ENCODE peak calls at places on chromosomes 5 and 9, in ten cellular contexts. One of them, this sample, is unnamed.

GRCh38 chr9:3875371-3876132 is 349.8 kb upstream of the RFX3 start:
- DNase-seq in activated B cell treated with CpG ODN at 0.5 μM for 24 hours: no peak
- DNase-seq in Peyer's patch: no peak
- DNase-seq in fibroblast of the aortic adventitia: peak; percentile 93
- DNase-seq in thyroid gland: no peak
- DNase-seq in nephron progenitor cell: no peak
- DNase-seq in sigmoid colon: no peak
- DNase-seq in upper lobe of right lung: no peak
- DNase-seq in pancreas: no peak
- DNase-seq in cardiac fibroblast: peak; percentile 96
- DNase-seq in this sample: no peak

GRCh38 chr9:127185931-127186781 is 63.7 kb upstream of the ANGPTL2 start:
- DNase-seq in activated B cell treated with CpG ODN at 0.5 μM for 24 hours: no peak
- DNase-seq in Peyer's patch: peak; percentile 77
- DNase-seq in fibroblast of the aortic adventitia: peak; percentile 99
- DNase-seq in thyroid gland: peak; percentile 81
- DNase-seq in nephron progenitor cell: no peak
- DNase-seq in sigmoid colon: peak; percentile 95
- DNase-seq in upper lobe of right lung: peak; percentile 74
- DNase-seq in pancreas: no peak
- DNase-seq in cardiac fibroblast: peak; percentile 90
- DNase-seq in this sample: peak; percentile 48

GRCh38 chr5:126422994-126423788 is at the start of gene GRAMD2B:
- DNase-seq in activated B cell treated with CpG ODN at 0.5 μM for 24 hours: peak; percentile 53
- DNase-seq in Peyer's patch: peak; percentile 82
- DNase-seq in fibroblast of the aortic adventitia: peak; percentile 88
- DNase-seq in thyroid gland: peak; percentile 94
- DNase-seq in nephron progenitor cell: peak; percentile 76
- DNase-seq in sigmoid colon: peak; percentile 94
- DNase-seq in upper lobe of right lung: peak; percentile 92
- DNase-seq in pancreas: peak; percentile 87
- DNase-seq in cardiac fibroblast: peak; percentile 91
- DNase-seq in this sample: peak; percentile 41

GRCh38 chr5:132073231-132074013 is at the start of gene CSF2:
- DNase-seq in activated B cell treated with CpG ODN at 0.5 μM for 24 hours: no peak
- DNase-seq in Peyer's patch: no peak
- DNase-seq in fibroblast of the aortic adventitia: peak; percentile 16
- DNase-seq in thyroid gland: no peak
- DNase-seq in nephron progenitor cell: no peak
- DNase-seq in sigmoid colon: no peak
- DNase-seq in upper lobe of right lung: peak; percentile 64
- DNase-seq in pancreas: no peak
- DNase-seq in cardiac fibroblast: peak; percentile 62
- DNase-seq in this sample: no peak

GRCh38 chr5:64207978-64208377 is 42.3 kb downstream of the RNF180 start:
- DNase-seq in activated B cell treated with CpG ODN at 0.5 μM for 24 hours: no peak
- DNase-seq in Peyer's patch: no peak
- DNase-seq in fibroblast of the aortic adventitia: peak; percentile 52
- DNase-seq in thyroid gland: no peak
- DNase-seq in nephron progenitor cell: no peak
- DNase-seq in sigmoid colon: no peak
- DNase-seq in upper lobe of right lung: no peak
- DNase-seq in pancreas: no peak
- DNase-seq in cardiac fibroblast: peak; percentile 57
- DNase-seq in this sample: no peak

GRCh38 chr5:1410156-1411014 is 34.9 kb downstream of the SLC6A3 start:
- DNase-seq in activated B cell treated with CpG ODN at 0.5 μM for 24 hours: no peak
- DNase-seq in Peyer's patch: peak; percentile 13
- DNase-seq in fibroblast of the aortic adventitia: no peak
- DNase-seq in thyroid gland: no peak
- DNase-seq in nephron progenitor cell: no peak
- DNase-seq in sigmoid colon: peak; percentile 35
- DNase-seq in upper lobe of right lung: peak; percentile 40
- DNase-seq in pancreas: peak; percentile 32
- DNase-seq in cardiac fibroblast: no peak
- DNase-seq in this sample: no peak

GRCh38 chr5:27854243-27854852 is 816.0 kb upstream of the CDH9 start:
- DNase-seq in activated B cell treated with CpG ODN at 0.5 μM for 24 hours: no peak
- DNase-seq in Peyer's patch: no peak
- DNase-seq in fibroblast of the aortic adventitia: no peak
- DNase-seq in thyroid gland: no peak
- DNase-seq in nephron progenitor cell: no peak
- DNase-seq in sigmoid colon: no peak
- DNase-seq in upper lobe of right lung: no peak
- DNase-seq in pancreas: no peak
- DNase-seq in cardiac fibroblast: no peak
- DNase-seq in this sample: no peak

GRCh38 chr9:78167356-78167755 is 68.5 kb upstream of the CEP78 start:
- DNase-seq in activated B cell treated with CpG ODN at 0.5 μM for 24 hours: no peak
- DNase-seq in Peyer's patch: no peak
- DNase-seq in fibroblast of the aortic adventitia: no peak
- DNase-seq in thyroid gland: peak; percentile 50
- DNase-seq in nephron progenitor cell: peak; percentile 11
- DNase-seq in sigmoid colon: no peak
- DNase-seq in upper lobe of right lung: no peak
- DNase-seq in pancreas: no peak
- DNase-seq in cardiac fibroblast: no peak
- DNase-seq in this sample: no peak

GRCh38 chr9:35487066-35487465 is 2.8 kb upstream of the RUSC2 start:
- DNase-seq in activated B cell treated with CpG ODN at 0.5 μM for 24 hours: no peak
- DNase-seq in Peyer's patch: no peak
- DNase-seq in fibroblast of the aortic adventitia: no peak
- DNase-seq in thyroid gland: no peak
- DNase-seq in nephron progenitor cell: no peak
- DNase-seq in sigmoid colon: no peak
- DNase-seq in upper lobe of right lung: no peak
- DNase-seq in pancreas: no peak
- DNase-seq in cardiac fibroblast: no peak
- DNase-seq in this sample: no peak

GRCh38 chr5:139635606-139636206 is 12.4 kb upstream of the CXXC5 start:
- DNase-seq in activated B cell treated with CpG ODN at 0.5 μM for 24 hours: peak; percentile 44
- DNase-seq in Peyer's patch: peak; percentile 87
- DNase-seq in fibroblast of the aortic adventitia: peak; percentile 99
- DNase-seq in thyroid gland: peak; percentile 96
- DNase-seq in nephron progenitor cell: no peak
- DNase-seq in sigmoid colon: peak; percentile 92
- DNase-seq in upper lobe of right lung: peak; percentile 89
- DNase-seq in pancreas: peak; percentile 71
- DNase-seq in cardiac fibroblast: peak; percentile 96
- DNase-seq in this sample: no peak

GRCh38 chr9:34546834-34547827 is 24.3 kb upstream of the ENHO start:
- DNase-seq in activated B cell treated with CpG ODN at 0.5 μM for 24 hours: no peak
- DNase-seq in Peyer's patch: peak; percentile 73
- DNase-seq in fibroblast of the aortic adventitia: peak; percentile 74
- DNase-seq in thyroid gland: peak; percentile 51
- DNase-seq in nephron progenitor cell: peak; percentile 82
- DNase-seq in sigmoid colon: peak; percentile 78
- DNase-seq in upper lobe of right lung: peak; percentile 77
- DNase-seq in pancreas: peak; percentile 74
- DNase-seq in cardiac fibroblast: peak; percentile 87
- DNase-seq in this sample: peak; percentile 71

GRCh38 chr9:124506931-124507879 is at the start of gene NR5A1:
- DNase-seq in activated B cell treated with CpG ODN at 0.5 μM for 24 hours: no peak
- DNase-seq in Peyer's patch: no peak
- DNase-seq in fibroblast of the aortic adventitia: no peak
- DNase-seq in thyroid gland: no peak
- DNase-seq in nephron progenitor cell: no peak
- DNase-seq in sigmoid colon: no peak
- DNase-seq in upper lobe of right lung: no peak
- DNase-seq in pancreas: peak; percentile 48
- DNase-seq in cardiac fibroblast: no peak
- DNase-seq in this sample: no peak

GRCh38 chr5:143345671-143346440 is 57.6 kb downstream of the NR3C1 start:
- DNase-seq in activated B cell treated with CpG ODN at 0.5 μM for 24 hours: no peak
- DNase-seq in Peyer's patch: no peak
- DNase-seq in fibroblast of the aortic adventitia: no peak
- DNase-seq in thyroid gland: no peak
- DNase-seq in nephron progenitor cell: no peak
- DNase-seq in sigmoid colon: no peak
- DNase-seq in upper lobe of right lung: no peak
- DNase-seq in pancreas: no peak
- DNase-seq in cardiac fibroblast: no peak
- DNase-seq in this sample: no peak

GRCh38 chr5:93579561-93580386 is 1.2 kb downstream of the NR2F1-AS1 start:
- DNase-seq in activated B cell treated with CpG ODN at 0.5 μM for 24 hours: no peak
- DNase-seq in Peyer's patch: no peak
- DNase-seq in fibroblast of the aortic adventitia: peak; percentile 49
- DNase-seq in thyroid gland: peak; percentile 49
- DNase-seq in nephron progenitor cell: peak; percentile 64
- DNase-seq in sigmoid colon: peak; percentile 72
- DNase-seq in upper lobe of right lung: no peak
- DNase-seq in pancreas: peak; percentile 77
- DNase-seq in cardiac fibroblast: peak; percentile 60
- DNase-seq in this sample: peak; percentile 56

GRCh38 chr9:130296783-130297055 is 31.2 kb downstream of the HMCN2 start:
- DNase-seq in activated B cell treated with CpG ODN at 0.5 μM for 24 hours: no peak
- DNase-seq in Peyer's patch: no peak
- DNase-seq in fibroblast of the aortic adventitia: no peak
- DNase-seq in thyroid gland: no peak
- DNase-seq in nephron progenitor cell: no peak
- DNase-seq in sigmoid colon: no peak
- DNase-seq in upper lobe of right lung: no peak
- DNase-seq in pancreas: no peak
- DNase-seq in cardiac fibroblast: no peak
- DNase-seq in this sample: no peak

GRCh38 chr5:151023651-151024050 is 3.3 kb downstream of the GPX3 start:
- DNase-seq in activated B cell treated with CpG ODN at 0.5 μM for 24 hours: no peak
- DNase-seq in Peyer's patch: peak; percentile 73
- DNase-seq in fibroblast of the aortic adventitia: peak; percentile 91
- DNase-seq in thyroid gland: peak; percentile 39
- DNase-seq in nephron progenitor cell: no peak
- DNase-seq in sigmoid colon: peak; percentile 79
- DNase-seq in upper lobe of right lung: peak; percentile 72
- DNase-seq in pancreas: no peak
- DNase-seq in cardiac fibroblast: peak; percentile 92
- DNase-seq in this sample: no peak

GRCh38 chr9:113794721-113795120 is 81.4 kb upstream of the ZNF618 start:
- DNase-seq in activated B cell treated with CpG ODN at 0.5 μM for 24 hours: no peak
- DNase-seq in Peyer's patch: no peak
- DNase-seq in fibroblast of the aortic adventitia: no peak
- DNase-seq in thyroid gland: no peak
- DNase-seq in nephron progenitor cell: no peak
- DNase-seq in sigmoid colon: no peak
- DNase-seq in upper lobe of right lung: no peak
- DNase-seq in pancreas: no peak
- DNase-seq in cardiac fibroblast: no peak
- DNase-seq in this sample: no peak

GRCh38 chr9:113798062-113799030 is 77.8 kb upstream of the ZNF618 start:
- DNase-seq in activated B cell treated with CpG ODN at 0.5 μM for 24 hours: no peak
- DNase-seq in Peyer's patch: no peak
- DNase-seq in fibroblast of the aortic adventitia: no peak
- DNase-seq in thyroid gland: no peak
- DNase-seq in nephron progenitor cell: no peak
- DNase-seq in sigmoid colon: no peak
- DNase-seq in upper lobe of right lung: no peak
- DNase-seq in pancreas: no peak
- DNase-seq in cardiac fibroblast: no peak
- DNase-seq in this sample: no peak

GRCh38 chr9:113795811-113796392 is 80.2 kb upstream of the ZNF618 start:
- DNase-seq in activated B cell treated with CpG ODN at 0.5 μM for 24 hours: no peak
- DNase-seq in Peyer's patch: no peak
- DNase-seq in fibroblast of the aortic adventitia: no peak
- DNase-seq in thyroid gland: no peak
- DNase-seq in nephron progenitor cell: no peak
- DNase-seq in sigmoid colon: no peak
- DNase-seq in upper lobe of right lung: no peak
- DNase-seq in pancreas: no peak
- DNase-seq in cardiac fibroblast: no peak
- DNase-seq in this sample: no peak

GRCh38 chr9:113793558-113793957 is 82.6 kb upstream of the ZNF618 start:
- DNase-seq in activated B cell treated with CpG ODN at 0.5 μM for 24 hours: no peak
- DNase-seq in Peyer's patch: no peak
- DNase-seq in fibroblast of the aortic adventitia: no peak
- DNase-seq in thyroid gland: no peak
- DNase-seq in nephron progenitor cell: no peak
- DNase-seq in sigmoid colon: no peak
- DNase-seq in upper lobe of right lung: no peak
- DNase-seq in pancreas: no peak
- DNase-seq in cardiac fibroblast: no peak
- DNase-seq in this sample: no peak

GRCh38 chr9:113796651-113797426 is 79.3 kb upstream of the ZNF618 start:
- DNase-seq in activated B cell treated with CpG ODN at 0.5 μM for 24 hours: no peak
- DNase-seq in Peyer's patch: no peak
- DNase-seq in fibroblast of the aortic adventitia: no peak
- DNase-seq in thyroid gland: no peak
- DNase-seq in nephron progenitor cell: no peak
- DNase-seq in sigmoid colon: no peak
- DNase-seq in upper lobe of right lung: no peak
- DNase-seq in pancreas: no peak
- DNase-seq in cardiac fibroblast: no peak
- DNase-seq in this sample: no peak
- TF ChIP-seq CTCF in activated B cell treated with CpG ODN at 0.5 μM for 24 hours: no peak
- TF ChIP-seq CTCF in Peyer's patch: no peak
- TF ChIP-seq CTCF in fibroblast of the aortic adventitia: no peak
- TF ChIP-seq CTCF in thyroid gland: no peak
- TF ChIP-seq CTCF in nephron progenitor cell: no peak
- TF ChIP-seq CTCF in sigmoid colon: no peak
- TF ChIP-seq CTCF in upper lobe of right lung: no peak
- TF ChIP-seq CTCF in pancreas: no peak
- TF ChIP-seq CTCF in cardiac fibroblast: no peak
- TF ChIP-seq CTCF in this sample: no peak

GRCh38 chr9:107141967-107142366 is 141.1 kb upstream of the RAD23B start:
- DNase-seq in activated B cell treated with CpG ODN at 0.5 μM for 24 hours: no peak
- DNase-seq in Peyer's patch: no peak
- DNase-seq in fibroblast of the aortic adventitia: peak; percentile 12
- DNase-seq in thyroid gland: no peak
- DNase-seq in nephron progenitor cell: no peak
- DNase-seq in sigmoid colon: no peak
- DNase-seq in upper lobe of right lung: no peak
- DNase-seq in pancreas: no peak
- DNase-seq in cardiac fibroblast: peak; percentile 35
- DNase-seq in this sample: no peak
- TF ChIP-seq CTCF in activated B cell treated with CpG ODN at 0.5 μM for 24 hours: no peak
- TF ChIP-seq CTCF in Peyer's patch: peak; percentile 45
- TF ChIP-seq CTCF in fibroblast of the aortic adventitia: peak; percentile 28
- TF ChIP-seq CTCF in thyroid gland: no peak
- TF ChIP-seq CTCF in nephron progenitor cell: peak; percentile 16
- TF ChIP-seq CTCF in sigmoid colon: no peak
- TF ChIP-seq CTCF in upper lobe of right lung: no peak
- TF ChIP-seq CTCF in pancreas: no peak
- TF ChIP-seq CTCF in cardiac fibroblast: peak; percentile 37
- TF ChIP-seq CTCF in this sample: no peak

GRCh38 chr9:73667749-73668148 is 516.1 kb downstream of the ANXA1 start:
- DNase-seq in activated B cell treated with CpG ODN at 0.5 μM for 24 hours: no peak
- DNase-seq in Peyer's patch: no peak
- DNase-seq in fibroblast of the aortic adventitia: no peak
- DNase-seq in thyroid gland: no peak
- DNase-seq in nephron progenitor cell: no peak
- DNase-seq in sigmoid colon: no peak
- DNase-seq in upper lobe of right lung: no peak
- DNase-seq in pancreas: no peak
- DNase-seq in cardiac fibroblast: no peak
- DNase-seq in this sample: no peak
- TF ChIP-seq CTCF in activated B cell treated with CpG ODN at 0.5 μM for 24 hours: no peak
- TF ChIP-seq CTCF in Peyer's patch: no peak
- TF ChIP-seq CTCF in fibroblast of the aortic adventitia: peak; percentile 32
- TF ChIP-seq CTCF in thyroid gland: no peak
- TF ChIP-seq CTCF in nephron progenitor cell: no peak
- TF ChIP-seq CTCF in sigmoid colon: no peak
- TF ChIP-seq CTCF in upper lobe of right lung: no peak
- TF ChIP-seq CTCF in pancreas: no peak
- TF ChIP-seq CTCF in cardiac fibroblast: no peak
- TF ChIP-seq CTCF in this sample: no peak

GRCh38 chr5:60163762-60164161 is 270.2 kb upstream of the PDE4D start:
- DNase-seq in activated B cell treated with CpG ODN at 0.5 μM for 24 hours: no peak
- DNase-seq in Peyer's patch: no peak
- DNase-seq in fibroblast of the aortic adventitia: no peak
- DNase-seq in thyroid gland: no peak
- DNase-seq in nephron progenitor cell: no peak
- DNase-seq in sigmoid colon: no peak
- DNase-seq in upper lobe of right lung: no peak
- DNase-seq in pancreas: no peak
- DNase-seq in cardiac fibroblast: no peak
- DNase-seq in this sample: no peak

GRCh38 chr5:60161340-60161934 is 267.9 kb upstream of the PDE4D start:
- DNase-seq in activated B cell treated with CpG ODN at 0.5 μM for 24 hours: no peak
- DNase-seq in Peyer's patch: no peak
- DNase-seq in fibroblast of the aortic adventitia: peak; percentile 27
- DNase-seq in thyroid gland: no peak
- DNase-seq in nephron progenitor cell: no peak
- DNase-seq in sigmoid colon: no peak
- DNase-seq in upper lobe of right lung: no peak
- DNase-seq in pancreas: no peak
- DNase-seq in cardiac fibroblast: peak; percentile 33
- DNase-seq in this sample: no peak
- TF ChIP-seq CTCF in activated B cell treated with CpG ODN at 0.5 μM for 24 hours: no peak
- TF ChIP-seq CTCF in Peyer's patch: peak; percentile 47
- TF ChIP-seq CTCF in fibroblast of the aortic adventitia: peak; percentile 59
- TF ChIP-seq CTCF in thyroid gland: no peak
- TF ChIP-seq CTCF in nephron progenitor cell: peak; percentile 55
- TF ChIP-seq CTCF in sigmoid colon: no peak
- TF ChIP-seq CTCF in upper lobe of right lung: peak; percentile 50
- TF ChIP-seq CTCF in pancreas: no peak
- TF ChIP-seq CTCF in cardiac fibroblast: peak; percentile 39
- TF ChIP-seq CTCF in this sample: peak; percentile 28

This sample was measured in mesothelial cell of epicardium.